ENCODE peak calls at places on chromosomes 12 and 14, in four cellular contexts. C, I, S and O are unnamed samples. For H3K4me1, the result is how much of the 10 kb centered on the place peaks cover.

GRCh38 chr12:3604750-3605638 is 114.0 kb downstream of the PRMT8 start:
- DNase-seq in C (no peak), I (peak), S (peak), O (peak)

GRCh38 chr12:69648476-69648875 is 37.8 kb upstream of the LRRC10 start:
- DNase-seq in C (no peak), I (no peak), S (no peak), O (no peak)

GRCh38 chr12:89513544-89513943 is 11.1 kb downstream of the GALNT4 start:
- DNase-seq in I (no peak), S (peak), C (no peak), O (no peak)

GRCh38 chr12:76451528-76451927 is 103.3 kb upstream of the BBS10 start:
- DNase-seq in I (no peak), C (no peak), S (no peak), O (no peak)

GRCh38 chr12:120328228-120328627 is 649 bp upstream of the PLA2G1B start:
- DNase-seq in C (no peak), I (no peak), S (no peak), O (no peak)

GRCh38 chr14:50191499-50191898 is 39.9 kb downstream of the SOS2 start:
- DNase-seq in C (no peak), S (no peak), I (no peak), O (no peak)

GRCh38 chr14:91119556-91120311 is 5.9 kb downstream of the DGLUCY start:
- DNase-seq in S (peak), C (no peak), I (no peak), O (peak)

GRCh38 chr12:5969974-5970690 is 25.1 kb upstream of the ANO2 start:
- DNase-seq in C (no peak), I (no peak), S (peak), O (no peak)

GRCh38 chr12:56220611-56221232 is 1.0 kb downstream of the RNF41 start:
- DNase-seq in I (no peak), C (no peak), S (no peak), O (no peak)

GRCh38 chr14:97350415-97350814 is 553.2 kb downstream of the VRK1 start:
- DNase-seq in S (no peak), I (no peak), C (no peak), O (no peak)

GRCh38 chr12:62576503-62576902 is 109.9 kb downstream of the MON2 start:
- DNase-seq in I (no peak), C (no peak), S (no peak), O (no peak)

GRCh38 chr14:36067428-36068187 is 108.9 kb downstream of the PTCSC3 start:
- DNase-seq in I (no peak), C (no peak), S (no peak), O (no peak)

DNA sequence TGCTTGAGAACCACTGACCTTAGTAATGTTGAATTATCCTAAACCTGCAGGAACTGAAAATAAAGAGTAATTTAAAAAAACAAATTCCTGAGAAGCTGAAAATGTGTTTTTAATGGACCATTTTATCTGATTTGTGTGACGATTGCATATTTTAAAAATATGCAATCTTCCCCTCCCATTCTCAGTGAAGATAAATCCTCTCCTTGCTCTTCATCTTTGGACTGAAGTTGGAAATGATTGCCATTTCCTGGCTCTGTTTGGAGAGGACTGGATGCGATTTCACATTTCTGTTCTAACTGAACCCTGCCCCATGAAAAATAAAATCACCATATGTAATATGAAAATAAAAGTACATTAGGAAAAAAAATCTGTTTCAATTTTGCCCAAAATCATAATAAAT is 216.3 kb downstream of the SLC6A15 start:
- DNase-seq in S (no peak), I (no peak), C (no peak), O (no peak)
- H3K4me1 ChIP-seq in S (under half), I (under half), C (under half), O (under half)

DNA sequence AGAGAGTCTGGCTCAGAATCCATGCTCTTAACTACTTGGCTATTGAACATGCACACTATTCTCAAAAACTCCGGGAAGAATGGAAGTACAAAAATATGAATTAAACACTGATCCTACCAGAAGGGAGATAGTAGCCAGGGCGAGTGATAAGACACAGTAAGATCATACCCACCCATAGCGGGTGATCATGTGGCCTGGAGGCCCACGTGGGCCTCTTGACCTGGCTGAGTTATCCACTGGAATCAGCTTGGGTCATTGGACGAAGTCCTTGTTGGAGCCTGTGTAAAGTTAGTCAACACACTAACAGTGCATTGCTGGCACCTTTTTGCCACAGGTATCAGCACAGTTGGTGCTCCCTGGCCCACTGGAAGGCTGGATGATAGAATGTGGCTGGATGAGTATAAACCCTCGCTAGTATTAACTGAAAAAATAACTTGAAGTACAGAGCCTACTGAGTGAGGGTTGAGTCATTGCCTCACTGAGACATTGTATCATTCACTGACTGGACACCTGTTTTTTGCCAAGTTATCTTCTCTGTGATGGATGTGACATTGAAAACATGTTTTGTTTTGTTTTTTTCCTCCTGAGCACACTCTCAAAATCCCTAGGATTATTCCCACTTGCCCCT is 149.3 kb upstream of the FUT8 start:
- DNase-seq in C (no peak), I (no peak), S (no peak), O (no peak)
- TF ChIP-seq CTCF in C (no peak), I (no peak), S (no peak), O (no peak)

GRCh38 chr12:108750471-108751402 is 19.4 kb upstream of the CORO1C start:
- DNase-seq in S (peak), I (no peak), C (peak), O (no peak)
- H3K4me1 ChIP-seq in S (under half), I (under half), C (under half), O (under half)

DNA sequence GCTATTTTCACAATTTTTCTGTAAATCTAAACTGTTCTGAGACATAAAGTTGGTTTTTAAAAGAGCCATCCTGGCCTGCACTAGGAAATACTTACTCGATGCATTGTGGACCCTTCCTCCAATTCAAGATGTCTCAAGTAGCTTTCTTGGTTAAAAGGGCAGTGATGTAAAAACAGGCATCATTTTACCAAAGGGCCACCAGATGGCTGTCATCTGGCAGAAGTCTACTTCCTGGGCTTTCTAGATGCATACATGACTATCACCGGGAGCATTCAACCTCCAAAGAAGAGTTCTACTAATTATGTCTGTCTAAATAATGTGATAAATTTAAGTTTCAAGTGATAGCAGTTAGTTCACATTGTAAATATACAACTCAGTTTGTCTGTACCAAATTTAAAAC is 96.8 kb upstream of the FRMD6 start:
- DNase-seq in I (no peak), C (no peak), S (no peak), O (no peak)
- TF ChIP-seq CTCF in I (no peak), C (no peak), S (peak), O (no peak)

GRCh38 chr14:60756847-60757246 is 22.3 kb downstream of the MNAT1 start:
- DNase-seq in I (no peak), S (no peak), C (no peak), O (no peak)
- H3K4me1 ChIP-seq in I (under half), S (under half), C (under half), O (half or more)

GRCh38 chr12:27233814-27234213 is 10.3 kb upstream of the STK38L start:
- DNase-seq in S (no peak), I (no peak), C (no peak), O (no peak)
- TF ChIP-seq CTCF in S (peak), I (no peak), C (no peak), O (no peak)